ENCODE peak calls at places on chromosomes 4 and X, in eight cellular contexts. B, T, P, A, I, G, Q and D are unnamed samples.

GRCh38 chrX:80489166-80489565 is 68.9 kb downstream of the TENT5D start:
- DNase-seq in B (no peak), T (no peak), P (no peak), A (no peak), I (no peak), G (no peak), Q (no peak), D (no peak)

GRCh38 chr4:39235701-39236100 is 53.4 kb downstream of the WDR19 start:
- DNase-seq in B (no peak), T (no peak), P (no peak), A (no peak), I (no peak), G (no peak), Q (no peak), D (no peak)

GRCh38 chr4:146134761-146135160 is 40.8 kb upstream of the LSM6 start:
- DNase-seq in B (no peak), T (peak), P (no peak), A (peak), I (no peak), G (no peak), Q (no peak), D (peak)

GRCh38 chr4:140944539-140944938 is 188.4 kb upstream of the TBC1D9 start:
- DNase-seq in B (no peak), T (no peak), P (no peak), A (no peak), I (no peak), G (no peak), Q (no peak), D (no peak)

GRCh38 chr4:134470544-134470943 is 269.0 kb upstream of the PABPC4L start:
- DNase-seq in B (peak), T (peak), P (no peak), A (no peak), I (no peak), G (peak), Q (no peak), D (no peak)

GRCh38 chrX:154370300-154370881 is 4.0 kb downstream of the FLNA start:
- DNase-seq in B (peak), T (no peak), P (no peak), A (no peak), I (no peak), G (no peak), Q (no peak), D (no peak)

GRCh38 chr4:1583859-1584258 is 100.3 kb downstream of the FAM53A start:
- DNase-seq in B (no peak), T (no peak), P (no peak), A (no peak), I (no peak), G (no peak), Q (no peak), D (no peak)

GRCh38 chr4:90317785-90318184 is 190.6 kb downstream of the CCSER1 start:
- DNase-seq in B (no peak), T (no peak), P (peak), A (no peak), I (no peak), G (peak), Q (peak), D (no peak)

GRCh38 chr4:164383187-164384181 is 370.4 kb upstream of the SMIM31 start:
- DNase-seq in B (no peak), T (peak), P (no peak), A (peak), I (no peak), G (no peak), Q (peak), D (no peak)

GRCh38 chr4:26212528-26212927 is 108.3 kb upstream of the RBPJ start:
- DNase-seq in B (no peak), T (no peak), P (no peak), A (no peak), I (no peak), G (no peak), Q (no peak), D (no peak)

GRCh38 chrX:85001344-85001743 is 2.3 kb upstream of the APOOL start:
- DNase-seq in B (no peak), T (no peak), P (no peak), A (no peak), I (no peak), G (no peak), Q (no peak), D (no peak)

GRCh38 chr4:28879900-28880299 is 1840.3 kb upstream of the PCDH7 start:
- DNase-seq in B (no peak), T (no peak), P (no peak), A (no peak), I (no peak), G (no peak), Q (no peak), D (no peak)

GRCh38 chr4:9898596-9899345 is 117.3 kb downstream of the DRD5 start:
- DNase-seq in B (peak), T (no peak), P (no peak), A (no peak), I (no peak), G (peak), Q (peak), D (no peak)

GRCh38 chr4:148986951-148987350 is 544.7 kb upstream of the NR3C2 start:
- DNase-seq in B (no peak), T (no peak), P (no peak), A (no peak), I (no peak), G (no peak), Q (no peak), D (no peak)

GRCh38 chr4:10203851-10204250 is 87.3 kb upstream of the WDR1 start:
- DNase-seq in B (no peak), T (no peak), P (no peak), A (no peak), I (no peak), G (no peak), Q (no peak), D (no peak)

GRCh38 chrX:123962006-123962485 is 540 bp downstream of the STAG2 start:
- DNase-seq in B (peak), T (no peak), P (no peak), A (peak), I (no peak), G (no peak), Q (no peak), D (no peak)

GRCh38 chr4:4871267-4872147 is 12.0 kb downstream of the MSX1 start:
- DNase-seq in B (no peak), T (no peak), P (no peak), A (no peak), I (no peak), G (peak), Q (no peak), D (no peak)

GRCh38 chrX:140510895-140511295 is 6.0 kb upstream of the SOX3 start:
- DNase-seq in B (no peak), T (no peak), P (no peak), A (no peak), I (no peak), G (no peak), Q (no peak), D (no peak)

GRCh38 chr4:72569719-72570235 is 756 bp upstream of the ADAMTS3 start:
- DNase-seq in B (no peak), T (no peak), P (no peak), A (no peak), I (no peak), G (no peak), Q (no peak), D (no peak)

GRCh38 chrX:2697306-2697705 is 6.2 kb downstream of the CD99 start:
- DNase-seq in B (no peak), T (no peak), P (no peak), A (no peak), I (no peak), G (peak), Q (no peak), D (no peak)

GRCh38 chr4:100106982-100107381 is 83.3 kb downstream of the DDIT4L start:
- DNase-seq in B (peak), T (no peak), P (no peak), A (no peak), I (no peak), G (no peak), Q (no peak), D (no peak)

GRCh38 chr4:128388352-128388630 is 100.7 kb upstream of the PGRMC2 start:
- DNase-seq in B (no peak), T (no peak), P (no peak), A (no peak), I (no peak), G (peak), Q (no peak), D (no peak)

GRCh38 chr4:100908540-100908939 is 390.7 kb upstream of the EMCN start:
- DNase-seq in B (no peak), T (no peak), P (no peak), A (no peak), I (no peak), G (no peak), Q (no peak), D (no peak)